ENCODE peak calls at places on chromosomes 11 and 22, in four cellular contexts. One of them, this sample, is unnamed.

GRCh38 chr11:121297872-121298271 is 5.3 kb downstream of the SC5D start:
- DNase-seq in activated B cell treated with CpG ODN at 0.5 μM for 24 hours: no peak
- DNase-seq in type B pancreatic cell: no peak
- DNase-seq in dorsolateral prefrontal cortex: no peak
- DNase-seq in this sample: no peak

GRCh38 chr11:128502736-128503135 is 84.6 kb downstream of the ETS1 start:
- DNase-seq in dorsolateral prefrontal cortex: no peak
- DNase-seq in type B pancreatic cell: no peak
- DNase-seq in activated B cell treated with CpG ODN at 0.5 μM for 24 hours: no peak
- DNase-seq in this sample: no peak

GRCh38 chr11:122815900-122816299 is 22.4 kb upstream of the CRTAM start:
- DNase-seq in activated B cell treated with CpG ODN at 0.5 μM for 24 hours: no peak
- DNase-seq in dorsolateral prefrontal cortex: no peak
- DNase-seq in type B pancreatic cell: no peak
- DNase-seq in this sample: no peak

GRCh38 chr11:504053-504993 is 2.7 kb downstream of the RNH1 start:
- DNase-seq in type B pancreatic cell: no peak
- DNase-seq in dorsolateral prefrontal cortex: no peak
- DNase-seq in activated B cell treated with CpG ODN at 0.5 μM for 24 hours: peak; percentile 27
- DNase-seq in this sample: no peak

GRCh38 chr11:93089474-93090102 is 108.2 kb downstream of the SLC36A4 start:
- DNase-seq in activated B cell treated with CpG ODN at 0.5 μM for 24 hours: no peak
- DNase-seq in dorsolateral prefrontal cortex: no peak
- DNase-seq in type B pancreatic cell: no peak
- DNase-seq in this sample: no peak

GRCh38 chr11:1570896-1571759 is 943 bp downstream of the DUSP8 start:
- DNase-seq in dorsolateral prefrontal cortex: no peak
- DNase-seq in activated B cell treated with CpG ODN at 0.5 μM for 24 hours: no peak
- DNase-seq in type B pancreatic cell: peak; percentile 71
- DNase-seq in this sample: peak; percentile 37

GRCh38 chr11:47355283-47356128 is 3.0 kb upstream of the MYBPC3 start:
- DNase-seq in activated B cell treated with CpG ODN at 0.5 μM for 24 hours: no peak
- DNase-seq in type B pancreatic cell: peak; percentile 97
- DNase-seq in dorsolateral prefrontal cortex: peak; percentile 89
- DNase-seq in this sample: no peak

GRCh38 chr11:133526790-133527189 is 5.5 kb downstream of the OPCML start:
- DNase-seq in activated B cell treated with CpG ODN at 0.5 μM for 24 hours: no peak
- DNase-seq in dorsolateral prefrontal cortex: no peak
- DNase-seq in type B pancreatic cell: no peak
- DNase-seq in this sample: no peak

GRCh38 chr22:40463727-40464126 is 93.3 kb downstream of the SGSM3 start:
- DNase-seq in dorsolateral prefrontal cortex: no peak
- DNase-seq in type B pancreatic cell: no peak
- DNase-seq in activated B cell treated with CpG ODN at 0.5 μM for 24 hours: no peak
- DNase-seq in this sample: no peak

GRCh38 chr11:130212431-130212961 is 52.9 kb downstream of the ST14 start:
- DNase-seq in activated B cell treated with CpG ODN at 0.5 μM for 24 hours: peak; percentile 14
- DNase-seq in type B pancreatic cell: peak; percentile 62
- DNase-seq in dorsolateral prefrontal cortex: no peak
- DNase-seq in this sample: peak; percentile 14

GRCh38 chr22:33919591-33920501 is at the start of gene LARGE1:
- DNase-seq in activated B cell treated with CpG ODN at 0.5 μM for 24 hours: peak; percentile 45
- DNase-seq in dorsolateral prefrontal cortex: no peak
- DNase-seq in type B pancreatic cell: peak; percentile 73
- DNase-seq in this sample: no peak

DNA sequence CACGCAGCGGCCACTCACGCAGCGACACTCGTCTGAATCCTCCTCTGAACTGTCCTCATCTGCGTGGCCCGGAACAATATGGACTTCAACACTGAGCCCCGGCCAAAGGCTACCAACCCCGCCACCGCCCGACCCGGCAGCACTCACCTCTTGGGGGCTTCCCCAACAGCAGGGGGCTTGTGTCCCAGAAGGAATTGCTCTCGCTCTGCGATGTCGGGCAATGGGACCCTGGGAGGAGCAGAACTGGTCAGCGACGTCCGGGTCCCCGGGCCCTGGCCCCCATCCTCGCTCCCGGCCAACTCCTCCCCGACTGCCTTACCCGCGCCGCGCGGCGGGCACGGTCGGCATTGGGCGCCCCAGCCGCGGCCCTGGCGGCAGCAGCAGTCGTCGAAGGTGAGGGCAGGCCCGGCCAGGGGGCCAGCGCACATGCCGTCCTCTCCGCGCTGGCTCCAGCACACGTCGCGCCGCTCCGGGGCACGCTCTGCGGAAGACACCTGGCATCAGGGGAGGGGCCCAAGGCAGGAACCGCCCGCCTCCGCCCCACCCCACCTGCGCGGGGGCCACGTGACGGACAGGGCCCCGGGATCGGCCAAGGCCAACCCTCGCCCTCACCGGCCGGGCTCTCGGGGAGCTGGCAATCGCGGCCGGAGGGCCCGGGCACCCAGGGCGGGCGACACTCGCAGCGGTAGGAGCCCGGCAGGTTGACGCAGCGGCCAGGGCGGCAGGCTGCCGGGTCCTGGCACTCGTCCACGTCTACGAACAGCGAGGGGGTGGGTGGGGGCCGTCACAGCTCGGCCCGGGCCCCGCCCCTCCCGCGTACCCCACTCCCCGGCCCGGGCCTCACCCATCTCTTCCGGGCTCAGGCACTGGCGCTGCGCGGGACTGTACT is 14.8 kb downstream of the SCYL1 start:
- DNase-seq in dorsolateral prefrontal cortex: no peak
- DNase-seq in type B pancreatic cell: no peak
- DNase-seq in activated B cell treated with CpG ODN at 0.5 μM for 24 hours: peak; percentile 63
- DNase-seq in this sample: no peak
- TF ChIP-seq CTCF in dorsolateral prefrontal cortex: peak; percentile 56
- TF ChIP-seq CTCF in type B pancreatic cell: no peak
- TF ChIP-seq CTCF in activated B cell treated with CpG ODN at 0.5 μM for 24 hours: no peak
- TF ChIP-seq CTCF in this sample: peak; percentile 66

GRCh38 chr22:17920992-17921650 is 103.2 kb downstream of the MICAL3 start:
- DNase-seq in activated B cell treated with CpG ODN at 0.5 μM for 24 hours: no peak
- DNase-seq in type B pancreatic cell: no peak
- DNase-seq in dorsolateral prefrontal cortex: no peak
- DNase-seq in this sample: no peak

GRCh38 chr22:17918840-17919239 is 105.5 kb downstream of the MICAL3 start:
- DNase-seq in activated B cell treated with CpG ODN at 0.5 μM for 24 hours: no peak
- DNase-seq in dorsolateral prefrontal cortex: no peak
- DNase-seq in type B pancreatic cell: no peak
- DNase-seq in this sample: no peak

GRCh38 chr22:17919276-17920144 is 104.9 kb downstream of the MICAL3 start:
- DNase-seq in type B pancreatic cell: no peak
- DNase-seq in activated B cell treated with CpG ODN at 0.5 μM for 24 hours: no peak
- DNase-seq in dorsolateral prefrontal cortex: no peak
- DNase-seq in this sample: no peak

GRCh38 chr22:17921871-17922821 is 102.2 kb downstream of the MICAL3 start:
- DNase-seq in type B pancreatic cell: no peak
- DNase-seq in activated B cell treated with CpG ODN at 0.5 μM for 24 hours: no peak
- DNase-seq in dorsolateral prefrontal cortex: no peak
- DNase-seq in this sample: no peak

DNA sequence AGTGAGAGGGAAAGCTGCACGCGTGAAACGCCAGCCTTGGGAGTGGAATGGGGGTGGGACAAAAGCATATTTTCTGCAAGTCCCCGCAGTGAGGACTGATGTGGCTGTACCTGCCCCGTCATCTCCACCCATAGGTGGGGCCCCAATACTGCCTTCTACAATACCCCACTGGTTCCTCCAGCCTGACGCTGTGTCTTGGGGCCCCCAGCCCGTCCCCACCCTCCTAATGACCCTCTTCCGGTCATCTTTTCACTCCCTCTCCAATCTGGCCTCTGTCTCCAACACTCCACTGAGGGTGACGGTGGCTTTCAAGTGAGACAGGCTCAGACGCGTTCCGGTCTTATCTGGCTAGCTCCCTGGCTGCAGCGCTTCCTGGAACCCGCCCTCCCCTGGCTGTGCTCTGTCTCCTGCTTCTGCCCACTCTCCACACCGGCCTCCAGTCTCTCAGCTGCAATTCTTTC is 104.2 kb downstream of the MICAL3 start:
- DNase-seq in dorsolateral prefrontal cortex: no peak
- DNase-seq in activated B cell treated with CpG ODN at 0.5 μM for 24 hours: no peak
- DNase-seq in type B pancreatic cell: no peak
- DNase-seq in this sample: no peak
- TF ChIP-seq CTCF in dorsolateral prefrontal cortex: no peak
- TF ChIP-seq CTCF in activated B cell treated with CpG ODN at 0.5 μM for 24 hours: no peak
- TF ChIP-seq CTCF in type B pancreatic cell: no peak
- TF ChIP-seq CTCF in this sample: no peak

GRCh38 chr11:105054723-105055492 is 9.8 kb upstream of the CARD16 start:
- DNase-seq in activated B cell treated with CpG ODN at 0.5 μM for 24 hours: no peak
- DNase-seq in dorsolateral prefrontal cortex: no peak
- DNase-seq in type B pancreatic cell: no peak
- DNase-seq in this sample: no peak
- TF ChIP-seq CTCF in activated B cell treated with CpG ODN at 0.5 μM for 24 hours: no peak
- TF ChIP-seq CTCF in dorsolateral prefrontal cortex: no peak
- TF ChIP-seq CTCF in type B pancreatic cell: no peak
- TF ChIP-seq CTCF in this sample: no peak

DNA sequence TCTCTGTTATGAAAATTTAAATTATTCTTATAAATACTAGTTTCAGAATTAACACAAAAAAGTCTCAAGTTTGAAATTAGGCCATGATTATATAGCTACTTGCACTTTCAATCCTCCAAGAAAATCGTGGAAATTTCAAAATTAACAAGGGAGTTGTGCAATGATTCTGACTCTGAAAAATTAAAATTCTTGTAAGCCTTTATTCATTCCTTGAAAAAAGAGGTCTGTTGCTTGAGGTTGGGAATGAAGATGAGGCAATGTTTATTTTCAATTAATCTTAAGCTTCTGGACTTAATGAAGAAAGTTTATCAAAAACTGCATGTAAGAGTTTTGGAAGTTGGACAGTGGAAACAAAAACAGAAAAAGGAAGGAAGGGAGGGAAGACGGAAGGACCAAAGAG is 128.2 kb upstream of the FIBIN start:
- DNase-seq in activated B cell treated with CpG ODN at 0.5 μM for 24 hours: no peak
- DNase-seq in type B pancreatic cell: no peak
- DNase-seq in dorsolateral prefrontal cortex: no peak
- DNase-seq in this sample: no peak
- TF ChIP-seq CTCF in activated B cell treated with CpG ODN at 0.5 μM for 24 hours: no peak
- TF ChIP-seq CTCF in type B pancreatic cell: no peak
- TF ChIP-seq CTCF in dorsolateral prefrontal cortex: no peak
- TF ChIP-seq CTCF in this sample: no peak

DNA sequence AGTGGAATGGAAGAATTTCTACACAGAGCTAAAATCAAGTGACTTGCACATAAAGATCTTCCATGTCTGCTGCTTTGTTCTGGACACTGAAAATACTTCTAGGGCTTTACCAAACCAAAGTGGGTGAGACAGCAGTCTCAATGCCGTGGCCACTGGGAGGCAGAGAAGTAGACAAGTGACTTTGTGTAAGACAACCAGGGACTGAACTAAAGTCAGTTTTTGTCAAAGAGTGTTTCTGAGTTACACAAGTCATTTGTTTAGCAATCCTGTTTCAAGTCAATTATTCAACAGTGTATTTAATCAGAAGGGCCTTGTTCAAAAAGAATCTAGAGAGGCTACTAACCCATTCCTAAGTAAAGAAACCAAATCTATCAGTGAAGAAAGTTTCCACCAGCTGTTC is 46.6 kb downstream of the TCP11L1 start:
- DNase-seq in type B pancreatic cell: no peak
- DNase-seq in dorsolateral prefrontal cortex: no peak
- DNase-seq in activated B cell treated with CpG ODN at 0.5 μM for 24 hours: no peak
- DNase-seq in this sample: no peak
- TF ChIP-seq CTCF in type B pancreatic cell: no peak
- TF ChIP-seq CTCF in dorsolateral prefrontal cortex: no peak
- TF ChIP-seq CTCF in activated B cell treated with CpG ODN at 0.5 μM for 24 hours: no peak
- TF ChIP-seq CTCF in this sample: no peak

GRCh38 chr11:86442420-86442819 is 67.7 kb downstream of the CCDC81 start:
- DNase-seq in activated B cell treated with CpG ODN at 0.5 μM for 24 hours: no peak
- DNase-seq in type B pancreatic cell: no peak
- DNase-seq in dorsolateral prefrontal cortex: no peak
- DNase-seq in this sample: no peak

GRCh38 chr11:86438685-86439084 is 64.0 kb downstream of the CCDC81 start:
- DNase-seq in activated B cell treated with CpG ODN at 0.5 μM for 24 hours: no peak
- DNase-seq in type B pancreatic cell: no peak
- DNase-seq in dorsolateral prefrontal cortex: no peak
- DNase-seq in this sample: no peak

GRCh38 chr11:86440305-86440716 is 65.6 kb downstream of the CCDC81 start:
- DNase-seq in dorsolateral prefrontal cortex: no peak
- DNase-seq in type B pancreatic cell: no peak
- DNase-seq in activated B cell treated with CpG ODN at 0.5 μM for 24 hours: no peak
- DNase-seq in this sample: no peak

GRCh38 chr11:86442827-86443226 is 68.1 kb downstream of the CCDC81 start:
- DNase-seq in dorsolateral prefrontal cortex: no peak
- DNase-seq in activated B cell treated with CpG ODN at 0.5 μM for 24 hours: no peak
- DNase-seq in type B pancreatic cell: no peak
- DNase-seq in this sample: no peak

DNA sequence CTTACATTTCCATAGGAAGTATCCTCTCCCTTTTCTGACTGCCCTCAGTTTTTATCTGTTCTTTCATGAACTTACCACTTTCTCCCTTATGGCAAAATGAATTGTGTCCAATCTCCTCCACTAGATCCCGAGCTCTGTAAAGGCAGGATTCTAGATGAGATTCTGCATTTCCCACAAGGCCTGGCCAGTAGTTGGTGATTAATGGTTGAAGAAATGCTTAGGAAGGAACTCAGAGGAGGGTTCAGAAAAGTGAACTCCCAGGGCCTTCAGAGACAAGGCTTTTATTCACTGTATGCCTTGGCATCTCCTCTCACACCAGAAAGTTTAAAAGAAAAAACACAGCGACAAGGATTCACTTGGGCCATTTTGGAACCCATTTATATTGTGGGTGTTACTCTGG is 66.2 kb downstream of the CCDC81 start:
- DNase-seq in type B pancreatic cell: no peak
- DNase-seq in activated B cell treated with CpG ODN at 0.5 μM for 24 hours: no peak
- DNase-seq in dorsolateral prefrontal cortex: no peak
- DNase-seq in this sample: no peak
- TF ChIP-seq CTCF in type B pancreatic cell: no peak
- TF ChIP-seq CTCF in activated B cell treated with CpG ODN at 0.5 μM for 24 hours: no peak
- TF ChIP-seq CTCF in dorsolateral prefrontal cortex: no peak
- TF ChIP-seq CTCF in this sample: no peak

GRCh38 chr11:43508511-43508918 is 149.8 kb downstream of the TTC17 start:
- DNase-seq in activated B cell treated with CpG ODN at 0.5 μM for 24 hours: no peak
- DNase-seq in dorsolateral prefrontal cortex: no peak
- DNase-seq in type B pancreatic cell: no peak
- DNase-seq in this sample: no peak

GRCh38 chr11:43505171-43505570 is 146.5 kb downstream of the TTC17 start:
- DNase-seq in activated B cell treated with CpG ODN at 0.5 μM for 24 hours: no peak
- DNase-seq in dorsolateral prefrontal cortex: no peak
- DNase-seq in type B pancreatic cell: no peak
- DNase-seq in this sample: no peak

GRCh38 chr11:43507171-43507570 is 148.5 kb downstream of the TTC17 start:
- DNase-seq in dorsolateral prefrontal cortex: no peak
- DNase-seq in activated B cell treated with CpG ODN at 0.5 μM for 24 hours: no peak
- DNase-seq in type B pancreatic cell: no peak
- DNase-seq in this sample: no peak

GRCh38 chr11:43503417-43503816 is 144.7 kb downstream of the TTC17 start:
- DNase-seq in dorsolateral prefrontal cortex: no peak
- DNase-seq in activated B cell treated with CpG ODN at 0.5 μM for 24 hours: no peak
- DNase-seq in type B pancreatic cell: no peak
- DNase-seq in this sample: no peak

GRCh38 chr11:43504316-43504950 is 145.7 kb downstream of the TTC17 start:
- DNase-seq in activated B cell treated with CpG ODN at 0.5 μM for 24 hours: no peak
- DNase-seq in dorsolateral prefrontal cortex: no peak
- DNase-seq in type B pancreatic cell: no peak
- DNase-seq in this sample: no peak
- TF ChIP-seq CTCF in activated B cell treated with CpG ODN at 0.5 μM for 24 hours: no peak
- TF ChIP-seq CTCF in dorsolateral prefrontal cortex: peak; percentile 30
- TF ChIP-seq CTCF in type B pancreatic cell: peak; percentile 73
- TF ChIP-seq CTCF in this sample: no peak

This sample was measured in natural killer cell.